ENCODE peak calls at places on chromosomes 7 and 10, in four cellular contexts. D, C, G and Z are unnamed samples. For H3K36me3, the result is how much of the 10 kb centered on the place peaks cover.

GRCh38 chr7:94049615-94050014 is 45.5 kb upstream of the BET1 start:
- DNase-seq in D (no peak), C (no peak), G (no peak), Z (no peak)

GRCh38 chr10:2958659-2959058 is 108.7 kb upstream of the PFKP start:
- DNase-seq in C (no peak), G (no peak), D (no peak), Z (no peak)

GRCh38 chr7:155252388-155252957 is 45.2 kb upstream of the INSIG1 start:
- DNase-seq in C (no peak), G (no peak), D (no peak), Z (no peak)

GRCh38 chr10:10792681-10793080 is 225.0 kb upstream of the CELF2 start:
- DNase-seq in G (no peak), C (peak), D (no peak), Z (no peak)

GRCh38 chr7:142964502-142965246 is 2.5 kb upstream of the KEL start:
- DNase-seq in D (no peak), G (peak), C (peak), Z (no peak)

GRCh38 chr10:87000491-87000890 is 19.6 kb upstream of the FAM25A start:
- DNase-seq in C (no peak), D (no peak), G (no peak), Z (no peak)

GRCh38 chr7:79341902-79342301 is 111.6 kb downstream of the MAGI2 start:
- DNase-seq in C (no peak), D (no peak), G (no peak), Z (no peak)

GRCh38 chr7:111210996-111211395 is 120.1 kb downstream of the LRRN3 start:
- DNase-seq in D (no peak), C (peak), G (no peak), Z (no peak)

GRCh38 chr10:13536674-13537366 is 8.0 kb upstream of the BEND7 start:
- DNase-seq in G (peak), D (peak), C (peak), Z (no peak)

GRCh38 chr7:38245409-38245982 is 27.9 kb downstream of the TARP start:
- DNase-seq in C (no peak), G (no peak), D (no peak), Z (no peak)

GRCh38 chr10:75660833-75661232 is 229.4 kb downstream of the LRMDA start:
- DNase-seq in D (no peak), C (no peak), G (no peak), Z (no peak)

GRCh38 chr7:149620961-149621360 is 123.4 kb upstream of the ZNF746 start:
- DNase-seq in C (no peak), G (no peak), D (no peak), Z (no peak)

GRCh38 chr10:107576746-107577145 is 412.2 kb upstream of the SORCS1 start:
- DNase-seq in C (no peak), G (no peak), D (no peak), Z (no peak)

GRCh38 chr10:82768040-82768439 is 893.0 kb downstream of the NRG3 start:
- DNase-seq in G (no peak), D (no peak), C (no peak), Z (no peak)

GRCh38 chr10:77586719-77587423 is 50.7 kb downstream of the KCNMA1 start:
- DNase-seq in D (no peak), C (peak), G (no peak), Z (peak)

GRCh38 chr10:31707578-31708411 is 220.8 kb downstream of the ARHGAP12 start:
- DNase-seq in C (peak), D (peak), G (no peak), Z (peak)

GRCh38 chr7:84058311-84059076 is 136.1 kb downstream of the SEMA3A start:
- DNase-seq in D (no peak), C (peak), G (no peak), Z (no peak)

GRCh38 chr7:87159538-87159937 is 7.3 kb downstream of the DMTF1 start:
- DNase-seq in D (no peak), C (no peak), G (no peak), Z (no peak)

GRCh38 chr7:105648561-105649401 is 67.5 kb upstream of the EFCAB10 start:
- DNase-seq in C (no peak), G (peak), D (no peak), Z (no peak)

GRCh38 chr7:41695661-41696322 is 7.1 kb downstream of the INHBA start:
- DNase-seq in D (no peak), G (no peak), C (peak), Z (no peak)

GRCh38 chr7:123343611-123344010 is 143.8 kb upstream of the SLC13A1 start:
- DNase-seq in D (no peak), G (no peak), C (no peak), Z (no peak)

GRCh38 chr10:110311357-110311949 is 6.7 kb upstream of the SMNDC1 start:
- DNase-seq in D (no peak), C (peak), G (peak), Z (peak)

GRCh38 chr10:110617455-110618162 is 26.5 kb upstream of the RBM20 start:
- DNase-seq in G (no peak), C (no peak), D (no peak), Z (no peak)

GRCh38 chr10:1662361-1663025 is 74.8 kb downstream of the ADARB2 start:
- DNase-seq in G (no peak), D (no peak), C (no peak), Z (no peak)

GRCh38 chr10:89963446-89964102 is 262.2 kb downstream of the KIF20B start:
- DNase-seq in G (no peak), D (no peak), C (no peak), Z (no peak)

GRCh38 chr10:110455440-110455839 is 42.3 kb upstream of the DUSP5 start:
- DNase-seq in D (no peak), C (no peak), G (no peak), Z (no peak)

GRCh38 chr10:31515116-31515515 is 196.1 kb downstream of the ZEB1 start:
- DNase-seq in C (no peak), D (no peak), G (no peak), Z (no peak)

GRCh38 chr7:108525327-108525984 is 479 bp downstream of the PNPLA8 start:
- DNase-seq in G (peak), C (peak), D (peak), Z (peak)

GRCh38 chr7:131504157-131504899 is 52.1 kb downstream of the PODXL start:
- DNase-seq in C (no peak), G (no peak), D (no peak), Z (no peak)

GRCh38 chr10:129959544-129960492 is 4.3 kb downstream of the EBF3 start:
- DNase-seq in C (no peak), G (no peak), D (no peak), Z (no peak)

GRCh38 chr7:952548-953441 is 1.7 kb downstream of the ADAP1 start:
- DNase-seq in D (peak), G (no peak), C (no peak), Z (no peak)

GRCh38 chr10:61627266-61627665 is 35.5 kb upstream of the CABCOCO1 start:
- DNase-seq in D (no peak), G (no peak), C (no peak), Z (no peak)

GRCh38 chr7:157466473-157467261 is 129.9 kb downstream of the DNAJB6 start:
- DNase-seq in C (no peak), G (peak), D (no peak), Z (no peak)

GRCh38 chr7:128304212-128304611 is 39.5 kb downstream of the RBM28 start:
- DNase-seq in D (no peak), C (no peak), G (no peak), Z (no peak)

GRCh38 chr7:150902078-150903033 is 50.0 kb downstream of the AOC1 start:
- DNase-seq in C (no peak), D (no peak), G (peak), Z (no peak)

GRCh38 chr10:6699336-6699735 is 119.3 kb upstream of the PRKCQ start:
- DNase-seq in D (no peak), G (no peak), C (no peak), Z (no peak)

GRCh38 chr10:113062977-113063967 is 113.2 kb downstream of the TCF7L2 start:
- DNase-seq in G (peak), D (no peak), C (no peak), Z (no peak)

GRCh38 chr7:2006231-2006771 is 226.4 kb downstream of the MAD1L1 start:
- DNase-seq in D (no peak), C (no peak), G (no peak), Z (no peak)

GRCh38 chr7:132275384-132275783 is 300.9 kb downstream of the PLXNA4 start:
- DNase-seq in G (no peak), C (no peak), D (no peak), Z (no peak)

GRCh38 chr7:6407434-6407833 is 40.3 kb downstream of the DAGLB start:
- DNase-seq in D (no peak), G (no peak), C (no peak), Z (no peak)
- H3K36me3 ChIP-seq in D (half or more), G (half or more), C (half or more), Z (under half)

DNA sequence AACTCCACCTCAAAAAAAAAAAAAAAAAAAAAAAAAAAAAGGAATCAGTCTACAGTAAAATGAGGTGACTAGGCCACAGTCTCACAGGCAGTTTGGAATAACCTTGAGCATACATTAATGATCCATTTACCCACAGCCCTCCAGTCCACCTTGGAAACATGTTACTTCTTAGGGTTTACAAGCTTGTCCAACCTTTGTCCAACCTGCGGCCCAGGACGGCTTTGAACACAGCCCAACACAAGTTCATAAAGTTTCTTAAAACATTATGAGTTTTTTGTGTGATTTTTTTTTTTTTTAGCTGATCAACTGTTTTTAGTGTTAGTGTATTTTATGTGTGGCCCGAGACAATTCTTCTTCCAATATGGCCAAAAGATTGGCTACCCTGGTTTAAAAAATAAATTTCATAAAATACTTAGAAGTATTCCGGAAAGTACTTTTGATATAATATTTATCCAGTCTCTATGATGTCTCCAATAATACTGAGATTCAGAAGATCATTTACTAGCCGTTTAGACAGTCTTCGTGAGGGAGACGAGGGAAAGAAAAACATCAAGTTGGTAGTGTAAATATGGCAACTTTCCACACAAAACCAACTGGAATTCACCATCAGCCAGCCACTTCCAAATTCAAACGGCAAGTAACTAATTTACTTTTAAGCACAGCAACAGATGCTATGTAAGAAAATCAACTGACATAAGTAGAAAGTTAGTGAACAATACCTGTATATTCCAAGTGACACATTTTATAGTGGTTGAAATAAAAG is 9.9 kb downstream of the BAZ1B start:
- DNase-seq in D (no peak), C (peak), G (no peak), Z (no peak)
- H3K36me3 ChIP-seq in D (half or more), C (under half), G (half or more), Z (under half)

GRCh38 chr10:73759512-73760115 is 15.4 kb downstream of the SEC24C start:
- DNase-seq in D (no peak), G (no peak), C (no peak), Z (peak)
- H3K36me3 ChIP-seq in D (half or more), G (half or more), C (half or more), Z (under half)

GRCh38 chr7:158891922-158892321 is 35.6 kb downstream of the DYNC2I1 start:
- DNase-seq in C (no peak), G (no peak), D (no peak), Z (no peak)
- H3K36me3 ChIP-seq in C (under half), G (half or more), D (half or more), Z (under half)

DNA sequence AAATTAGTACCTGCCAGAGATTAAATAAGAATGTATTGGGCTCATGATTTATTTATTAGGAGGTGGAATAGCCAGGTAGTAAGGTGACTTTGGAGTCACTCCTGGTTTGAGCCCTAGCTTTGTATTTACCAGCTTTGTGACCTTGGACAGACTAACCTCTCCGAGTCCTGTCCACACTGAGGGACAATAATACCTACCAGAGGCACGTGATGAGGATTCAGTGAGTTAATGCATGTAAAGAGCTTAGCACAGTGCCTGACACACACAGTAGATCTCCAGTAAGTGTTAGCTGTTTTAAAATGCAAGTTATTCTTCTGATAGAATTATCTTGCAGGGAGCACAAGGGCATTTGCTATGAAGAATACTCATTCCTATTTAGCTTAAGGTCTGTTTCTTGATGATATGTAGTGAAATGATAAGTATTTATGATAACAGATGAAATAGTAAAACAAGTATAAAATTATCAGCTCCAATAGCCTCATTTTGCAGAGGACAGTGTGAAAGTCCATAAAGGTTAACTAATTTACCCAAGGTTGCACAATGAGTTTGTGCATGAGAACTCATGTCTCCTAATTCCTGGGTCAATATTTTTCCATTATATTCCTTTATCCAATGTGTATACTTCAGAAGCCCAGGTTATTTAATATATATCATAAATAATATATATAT is 36.4 kb downstream of the RABGEF1 start:
- DNase-seq in G (no peak), C (no peak), D (no peak), Z (no peak)
- H3K36me3 ChIP-seq in G (half or more), C (under half), D (under half), Z (under half)

GRCh38 chr10:68963151-68963550 is 7.2 kb downstream of the DDX21 start:
- DNase-seq in G (no peak), C (no peak), D (no peak), Z (no peak)
- H3K36me3 ChIP-seq in G (half or more), C (half or more), D (half or more), Z (under half)